ENCODE peak calls at places on chromosomes 6 and 20, in ten cellular contexts. K is HEK293T; O is effector memory CD4-positive, alpha-beta T cell; M is WTC11; Z is upper lobe of left lung; D is heart right ventricle; R is amniotic stem cell; N is heart left ventricle; S is AG09309; B is CD4-positive, alpha-beta T cell. C is an unnamed sample.

GRCh38 chr6:41209547-41209951 is 8.6 kb upstream of the TREML2 start:
- DNase-seq in K (no peak), O (no peak), M (no peak), Z (no peak), D (no peak), R (no peak), N (no peak), S (no peak), B (no peak), C (no peak)

GRCh38 chr20:33539129-33539528 is 49.2 kb downstream of the CBFA2T2 start:
- DNase-seq in K (no peak), O (no peak), M (no peak), Z (no peak), D (no peak), R (no peak), N (no peak), S (no peak), B (no peak), C (no peak)

GRCh38 chr6:157699777-157700636 is 123.0 kb upstream of the SNX9 start:
- DNase-seq in K (no peak), O (no peak), M (no peak), Z (no peak), D (no peak), R (no peak), N (no peak), S (no peak), B (no peak), C (no peak)

GRCh38 chr20:40719330-40719729 is 30.3 kb upstream of the MAFB start:
- DNase-seq in K (no peak), O (no peak), M (no peak), Z (no peak), D (no peak), R (no peak), N (no peak), S (no peak), B (no peak), C (no peak)

GRCh38 chr6:72466471-72466870 is 155.4 kb upstream of the KCNQ5 start:
- DNase-seq in K (no peak), O (no peak), M (no peak), Z (no peak), D (no peak), R (no peak), N (no peak), S (no peak), B (no peak), C (no peak)

GRCh38 chr20:21640556-21640955 is 64.9 kb upstream of the PAX1 start:
- DNase-seq in K (peak; percentile 46), O (no peak), M (peak; percentile 68), Z (no peak), D (no peak), R (no peak), N (no peak), S (no peak), B (no peak), C (no peak)

GRCh38 chr20:45456632-45457031 is 12.9 kb upstream of the WFDC2 start:
- DNase-seq in K (peak; percentile 49), O (no peak), M (peak; percentile 61), Z (no peak), D (no peak), R (no peak), N (no peak), S (no peak), B (no peak), C (no peak)

GRCh38 chr20:32634041-32634805 is 39.5 kb downstream of the C20orf203 start:
- DNase-seq in K (no peak), O (no peak), M (no peak), Z (no peak), D (no peak), R (no peak), N (no peak), S (peak; percentile 2), B (no peak), C (no peak)

GRCh38 chr6:142568857-142569597 is 267.2 kb downstream of the ADGRG6 start:
- DNase-seq in K (no peak), O (no peak), M (no peak), Z (no peak), D (no peak), R (peak; percentile 44), N (no peak), S (peak; percentile 48), B (no peak), C (no peak)

GRCh38 chr20:1386323-1386722 is 6.5 kb downstream of the FKBP1A start:
- DNase-seq in K (no peak), O (no peak), M (no peak), Z (no peak), D (no peak), R (no peak), N (no peak), S (no peak), B (no peak), C (no peak)

GRCh38 chr6:26556263-26557070 is 18.3 kb downstream of the HMGN4 start:
- DNase-seq in K (no peak), O (no peak), M (peak; percentile 77), Z (no peak), D (no peak), R (peak; percentile 84), N (no peak), S (peak; percentile 82), B (no peak), C (peak; percentile 65)

GRCh38 chr6:4313044-4313686 is 177.8 kb upstream of the ECI2 start:
- DNase-seq in K (no peak), O (no peak), M (no peak), Z (no peak), D (peak; percentile 36), R (peak; percentile 92), N (peak; percentile 40), S (peak; percentile 91), B (no peak), C (no peak)

GRCh38 chr6:26468829-26469228 is 11.1 kb downstream of the BTN2A1 start:
- DNase-seq in K (no peak), O (no peak), M (no peak), Z (no peak), D (no peak), R (no peak), N (no peak), S (no peak), B (no peak), C (no peak)

GRCh38 chr6:167930300-167930699 is 67.2 kb upstream of the KIF25 start:
- DNase-seq in K (no peak), O (no peak), M (no peak), Z (peak; percentile 16), D (no peak), R (no peak), N (no peak), S (no peak), B (no peak), C (no peak)

GRCh38 chr6:137928286-137928685 is 61.2 kb downstream of the TNFAIP3 start:
- DNase-seq in K (no peak), O (no peak), M (no peak), Z (no peak), D (no peak), R (no peak), N (no peak), S (no peak), B (no peak), C (no peak)

GRCh38 chr6:29368765-29369164 is at the start of gene OR5V1:
- DNase-seq in K (no peak), O (no peak), M (no peak), Z (no peak), D (no peak), R (no peak), N (no peak), S (no peak), B (no peak), C (no peak)